ENCODE peak calls at places on chromosomes 7 and 10, in five cellular contexts. One of them, this sample, is unnamed.

GRCh38 chr10:104274762-104275721 is 6.1 kb downstream of the GSTO2 start:
- DNase-seq in GM23248: peak
- DNase-seq in H9: peak
- DNase-seq in IMR-90: no peak
- DNase-seq in neuronal stem cell: no peak
- DNase-seq in this sample: peak

GRCh38 chr7:549891-550625 is 30.4 kb upstream of the PDGFA start:
- DNase-seq in H9: no peak
- DNase-seq in GM23248: no peak
- DNase-seq in neuronal stem cell: no peak
- DNase-seq in IMR-90: no peak
- DNase-seq in this sample: no peak

GRCh38 chr10:126571203-126571602 is 99.3 kb downstream of the C10orf90 start:
- DNase-seq in H9: peak
- DNase-seq in neuronal stem cell: no peak
- DNase-seq in IMR-90: no peak
- DNase-seq in GM23248: no peak
- DNase-seq in this sample: no peak

GRCh38 chr7:115707236-115707635 is 323.3 kb downstream of the TFEC start:
- DNase-seq in neuronal stem cell: no peak
- DNase-seq in IMR-90: peak
- DNase-seq in GM23248: peak
- DNase-seq in H9: peak
- DNase-seq in this sample: peak

GRCh38 chr10:71214641-71215160 is 2.3 kb downstream of the UNC5B start:
- DNase-seq in IMR-90: no peak
- DNase-seq in GM23248: no peak
- DNase-seq in neuronal stem cell: no peak
- DNase-seq in H9: peak
- DNase-seq in this sample: no peak

GRCh38 chr10:36437367-36437766 is 688.0 kb upstream of the ANKRD30A start:
- DNase-seq in H9: no peak
- DNase-seq in neuronal stem cell: no peak
- DNase-seq in IMR-90: no peak
- DNase-seq in GM23248: no peak
- DNase-seq in this sample: no peak

GRCh38 chr7:129012641-129013040 is 42.3 kb downstream of the TNPO3 start:
- DNase-seq in IMR-90: no peak
- DNase-seq in H9: no peak
- DNase-seq in neuronal stem cell: no peak
- DNase-seq in GM23248: no peak
- DNase-seq in this sample: no peak

GRCh38 chr7:29779017-29779416 is 27.3 kb upstream of the WIPF3 start:
- DNase-seq in neuronal stem cell: no peak
- DNase-seq in IMR-90: no peak
- DNase-seq in GM23248: no peak
- DNase-seq in H9: no peak
- DNase-seq in this sample: no peak

GRCh38 chr7:69172357-69173098 is 425.7 kb upstream of the AUTS2 start:
- DNase-seq in neuronal stem cell: no peak
- DNase-seq in GM23248: no peak
- DNase-seq in IMR-90: no peak
- DNase-seq in H9: no peak
- DNase-seq in this sample: no peak

GRCh38 chr7:66076459-66077329 is 1.1 kb downstream of the ASL start:
- DNase-seq in IMR-90: no peak
- DNase-seq in GM23248: no peak
- DNase-seq in H9: no peak
- DNase-seq in neuronal stem cell: no peak
- DNase-seq in this sample: no peak

GRCh38 chr7:4230352-4230751 is 451.7 kb upstream of the FOXK1 start:
- DNase-seq in neuronal stem cell: no peak
- DNase-seq in GM23248: no peak
- DNase-seq in H9: no peak
- DNase-seq in IMR-90: no peak
- DNase-seq in this sample: no peak

GRCh38 chr7:5677538-5678294 is 103.7 kb downstream of the RNF216 start:
- DNase-seq in IMR-90: peak
- DNase-seq in GM23248: peak
- DNase-seq in neuronal stem cell: peak
- DNase-seq in H9: peak
- DNase-seq in this sample: peak

GRCh38 chr7:83301416-83301815 is 138.7 kb upstream of the PCLO start:
- DNase-seq in neuronal stem cell: no peak
- DNase-seq in H9: no peak
- DNase-seq in GM23248: peak
- DNase-seq in IMR-90: no peak
- DNase-seq in this sample: peak

GRCh38 chr7:149598721-149599308 is 101.2 kb upstream of the ZNF746 start:
- DNase-seq in IMR-90: peak
- DNase-seq in GM23248: peak
- DNase-seq in neuronal stem cell: no peak
- DNase-seq in H9: peak
- DNase-seq in this sample: peak

GRCh38 chr7:5200561-5201235 is 10.7 kb downstream of the WIPI2 start:
- DNase-seq in GM23248: no peak
- DNase-seq in neuronal stem cell: no peak
- DNase-seq in IMR-90: no peak
- DNase-seq in H9: no peak
- DNase-seq in this sample: no peak

GRCh38 chr10:28991738-28992270 is 297.1 kb upstream of the LYZL1 start:
- DNase-seq in IMR-90: peak
- DNase-seq in H9: peak
- DNase-seq in neuronal stem cell: peak
- DNase-seq in GM23248: peak
- DNase-seq in this sample: peak

GRCh38 chr7:63071920-63072319 is 926.7 kb upstream of the ZNF722 start:
- DNase-seq in GM23248: no peak
- DNase-seq in neuronal stem cell: no peak
- DNase-seq in IMR-90: no peak
- DNase-seq in H9: no peak
- DNase-seq in this sample: no peak

GRCh38 chr10:133453516-133454203 is at the start of gene SCART1:
- DNase-seq in GM23248: no peak
- DNase-seq in H9: no peak
- DNase-seq in IMR-90: no peak
- DNase-seq in neuronal stem cell: no peak
- DNase-seq in this sample: no peak

GRCh38 chr7:14836571-14837189 is 65.9 kb downstream of the DGKB start:
- DNase-seq in IMR-90: peak
- DNase-seq in H9: peak
- DNase-seq in GM23248: peak
- DNase-seq in neuronal stem cell: peak
- DNase-seq in this sample: peak

GRCh38 chr7:118755067-118755625 is 530.6 kb downstream of the ANKRD7 start:
- DNase-seq in IMR-90: no peak
- DNase-seq in neuronal stem cell: no peak
- DNase-seq in H9: no peak
- DNase-seq in GM23248: no peak
- DNase-seq in this sample: no peak

GRCh38 chr10:44952779-44953231 is 6.8 kb upstream of the RASSF4 start:
- DNase-seq in neuronal stem cell: no peak
- DNase-seq in IMR-90: no peak
- DNase-seq in GM23248: no peak
- DNase-seq in H9: peak
- DNase-seq in this sample: no peak

GRCh38 chr10:79202188-79203013 is 133.6 kb downstream of the ZMIZ1 start:
- DNase-seq in IMR-90: peak
- DNase-seq in H9: peak
- DNase-seq in neuronal stem cell: no peak
- DNase-seq in GM23248: peak
- DNase-seq in this sample: no peak

GRCh38 chr7:98202367-98203195 is 8.7 kb upstream of the BHLHA15 start:
- DNase-seq in H9: no peak
- DNase-seq in IMR-90: no peak
- DNase-seq in neuronal stem cell: no peak
- DNase-seq in GM23248: no peak
- DNase-seq in this sample: no peak

GRCh38 chr10:90675621-90676020 is 182.2 kb downstream of the HTR7 start:
- DNase-seq in H9: no peak
- DNase-seq in GM23248: peak
- DNase-seq in IMR-90: peak
- DNase-seq in neuronal stem cell: no peak
- DNase-seq in this sample: peak

GRCh38 chr10:86632009-86632800 is 22.1 kb upstream of the OPN4 start:
- DNase-seq in GM23248: peak
- DNase-seq in H9: peak
- DNase-seq in IMR-90: no peak
- DNase-seq in neuronal stem cell: peak
- DNase-seq in this sample: peak

GRCh38 chr10:63738410-63738809 is 217.2 kb downstream of the REEP3 start:
- DNase-seq in neuronal stem cell: no peak
- DNase-seq in H9: no peak
- DNase-seq in IMR-90: peak
- DNase-seq in GM23248: peak
- DNase-seq in this sample: peak

GRCh38 chr7:36175872-36176271 is 22.8 kb downstream of the EEPD1 start:
- DNase-seq in IMR-90: no peak
- DNase-seq in H9: no peak
- DNase-seq in GM23248: no peak
- DNase-seq in neuronal stem cell: no peak
- DNase-seq in this sample: no peak

GRCh38 chr7:129433823-129434171 is 435 bp upstream of the STRIP2 start:
- DNase-seq in neuronal stem cell: no peak
- DNase-seq in IMR-90: no peak
- DNase-seq in GM23248: no peak
- DNase-seq in H9: no peak
- DNase-seq in this sample: no peak

GRCh38 chr10:73110345-73110849 is at the start of gene NUDT13:
- DNase-seq in neuronal stem cell: peak
- DNase-seq in GM23248: peak
- DNase-seq in H9: peak
- DNase-seq in IMR-90: peak
- DNase-seq in this sample: peak

GRCh38 chr7:50558380-50559051 is 6.7 kb downstream of the DDC start:
- DNase-seq in GM23248: no peak
- DNase-seq in IMR-90: no peak
- DNase-seq in H9: no peak
- DNase-seq in neuronal stem cell: no peak
- DNase-seq in this sample: peak

GRCh38 chr7:79421751-79422150 is 31.7 kb downstream of the MAGI2 start:
- DNase-seq in neuronal stem cell: no peak
- DNase-seq in IMR-90: no peak
- DNase-seq in H9: no peak
- DNase-seq in GM23248: no peak
- DNase-seq in this sample: no peak

GRCh38 chr10:125123363-125124113 is 36.8 kb downstream of the CTBP2 start:
- DNase-seq in GM23248: peak
- DNase-seq in H9: no peak
- DNase-seq in IMR-90: peak
- DNase-seq in neuronal stem cell: no peak
- DNase-seq in this sample: peak
- H2AFZ ChIP-seq in GM23248: no peak
- H2AFZ ChIP-seq in H9: no peak
- H2AFZ ChIP-seq in IMR-90: peak
- H2AFZ ChIP-seq in neuronal stem cell: no peak
- H2AFZ ChIP-seq in this sample: no peak

GRCh38 chr10:119688033-119688508 is 36.9 kb downstream of the BAG3 start:
- DNase-seq in IMR-90: no peak
- DNase-seq in neuronal stem cell: no peak
- DNase-seq in H9: peak
- DNase-seq in GM23248: no peak
- DNase-seq in this sample: no peak
- H3K27ac ChIP-seq in IMR-90: no peak
- H3K27ac ChIP-seq in neuronal stem cell: no peak
- H3K27ac ChIP-seq in H9: peak
- H3K27ac ChIP-seq in GM23248: no peak
- H3K27ac ChIP-seq in this sample: no peak

GRCh38 chr10:48224979-48225560 is 49.4 kb downstream of the FRMPD2 start:
- DNase-seq in IMR-90: no peak
- DNase-seq in GM23248: no peak
- DNase-seq in neuronal stem cell: no peak
- DNase-seq in H9: peak
- DNase-seq in this sample: no peak
- H2AFZ ChIP-seq in IMR-90: no peak
- H2AFZ ChIP-seq in GM23248: no peak
- H2AFZ ChIP-seq in neuronal stem cell: no peak
- H2AFZ ChIP-seq in H9: no peak
- H2AFZ ChIP-seq in this sample: no peak

DNA sequence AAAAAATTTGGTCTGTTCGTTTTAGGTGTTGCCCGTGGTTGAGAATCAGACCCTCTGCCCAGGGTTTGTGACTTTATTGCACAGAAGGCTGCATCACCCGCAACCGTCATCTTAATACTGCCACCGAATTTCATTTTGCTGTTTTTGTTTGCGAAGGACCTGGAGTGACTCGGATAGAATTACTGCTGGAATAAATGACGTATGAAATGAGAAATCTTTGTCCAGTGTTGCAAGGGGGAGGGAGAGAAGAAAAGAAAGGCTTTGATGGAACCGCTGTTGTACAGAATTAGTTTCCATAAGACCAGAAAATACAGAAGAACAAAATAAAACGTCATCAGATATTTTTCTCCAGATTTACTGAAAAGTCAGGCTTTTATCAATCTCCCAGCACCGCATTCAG is 103.3 kb downstream of the GALNT17 start:
- DNase-seq in H9: no peak
- DNase-seq in neuronal stem cell: no peak
- DNase-seq in GM23248: no peak
- DNase-seq in IMR-90: no peak
- DNase-seq in this sample: no peak
- H3K27ac ChIP-seq in H9: no peak
- H3K27ac ChIP-seq in neuronal stem cell: no peak
- H3K27ac ChIP-seq in GM23248: no peak
- H3K27ac ChIP-seq in IMR-90: no peak
- H3K27ac ChIP-seq in this sample: no peak

GRCh38 chr10:5206799-5207198 is 10.2 kb downstream of the AKR1C4 start:
- DNase-seq in IMR-90: no peak
- DNase-seq in neuronal stem cell: no peak
- DNase-seq in H9: no peak
- DNase-seq in GM23248: no peak
- DNase-seq in this sample: no peak
- H2AFZ ChIP-seq in IMR-90: no peak
- H2AFZ ChIP-seq in neuronal stem cell: no peak
- H2AFZ ChIP-seq in H9: no peak
- H2AFZ ChIP-seq in GM23248: no peak
- H2AFZ ChIP-seq in this sample: no peak